ENCODE peak calls at places on chromosomes 3 and 15, in eight cellular contexts. Q is SK-N-SH, L is pancreas, V is upper lobe of right lung, F is aorta, T is colonic mucosa, B is GM23248, Z is right atrium auricular region. N is an unnamed sample. For H3K36me3 and H3K4me1, the result is how much of the 10 kb centered on the place peaks cover.

GRCh38 chr3:23103764-23104163 is 99.4 kb upstream of the UBE2E2 start:
- DNase-seq in B (no peak), T (no peak), V (no peak), Q (no peak), Z (no peak), F (no peak), L (no peak), N (no peak)

GRCh38 chr15:42329161-42329560 is 30.1 kb upstream of the CAPN3 start:
- DNase-seq in V (no peak), F (no peak), T (no peak), B (no peak), Z (no peak), L (no peak), Q (no peak), N (no peak)

GRCh38 chr15:67085237-67085817 is 19.9 kb downstream of the SMAD3 start:
- DNase-seq in T (no peak), F (peak), B (peak), V (no peak), Q (no peak), L (no peak), Z (no peak), N (no peak)

GRCh38 chr15:91535856-91536500 is 317.5 kb upstream of the SLCO3A1 start:
- DNase-seq in Z (no peak), Q (no peak), L (no peak), B (peak), V (no peak), T (no peak), F (no peak), N (no peak)

GRCh38 chr3:121769246-121769645 is 19.7 kb upstream of the GOLGB1 start:
- DNase-seq in T (no peak), V (no peak), Q (no peak), B (no peak), F (no peak), L (no peak), Z (no peak), N (no peak)

GRCh38 chr3:32175607-32176197 is 62.8 kb upstream of the CMTM8 start:
- DNase-seq in Z (no peak), B (peak), V (no peak), L (no peak), T (peak), Q (peak), F (no peak), N (peak)

GRCh38 chr3:180855364-180855763 is 57.1 kb upstream of the FXR1 start:
- DNase-seq in T (no peak), L (no peak), B (peak), F (no peak), V (no peak), Z (no peak), Q (no peak), N (no peak)

GRCh38 chr3:155697542-155697941 is 47.3 kb downstream of the PLCH1 start:
- DNase-seq in Z (no peak), F (no peak), B (no peak), T (no peak), L (no peak), V (no peak), Q (no peak), N (no peak)

GRCh38 chr15:50119063-50119700 is at the start of gene ATP8B4:
- DNase-seq in L (no peak), Z (no peak), F (no peak), V (no peak), B (no peak), Q (no peak), T (no peak), N (no peak)

GRCh38 chr15:81880833-81881232 is 165.0 kb downstream of the MEX3B start:
- DNase-seq in L (no peak), Q (no peak), Z (no peak), V (no peak), T (no peak), B (no peak), F (no peak), N (no peak)

GRCh38 chr15:75177360-75178071 is 24.2 kb upstream of the C15orf39 start:
- DNase-seq in F (peak), B (peak), Q (peak), Z (no peak), T (no peak), V (no peak), L (no peak), N (no peak)

GRCh38 chr3:18666655-18667054 is 241.5 kb upstream of the SATB1 start:
- DNase-seq in T (no peak), Q (no peak), F (no peak), Z (no peak), V (no peak), B (no peak), L (no peak), N (no peak)

GRCh38 chr3:43998374-43998840 is 243.3 kb upstream of the TOPAZ1 start:
- DNase-seq in B (peak), T (no peak), Q (no peak), Z (no peak), F (peak), L (no peak), V (no peak), N (no peak)

GRCh38 chr15:29449136-29449535 is 179.5 kb upstream of the NSMCE3 start:
- DNase-seq in F (peak), L (no peak), B (peak), V (no peak), Q (no peak), T (no peak), Z (no peak), N (no peak)

GRCh38 chr3:136075816-136076215 is 110.3 kb downstream of the PPP2R3A start:
- DNase-seq in Z (no peak), V (no peak), B (peak), F (no peak), Q (no peak), T (no peak), L (no peak), N (no peak)

GRCh38 chr3:45397754-45398153 is 9.4 kb downstream of the LARS2 start:
- DNase-seq in B (no peak), F (no peak), L (no peak), T (no peak), Q (no peak), Z (no peak), V (no peak), N (no peak)

GRCh38 chr3:106703524-106703923 is 673.7 kb upstream of the CCDC54 start:
- DNase-seq in T (no peak), B (no peak), L (no peak), V (no peak), F (no peak), Q (peak), Z (no peak), N (no peak)

GRCh38 chr3:87088984-87089841 is 98.3 kb upstream of the VGLL3 start:
- DNase-seq in B (peak), T (peak), Z (peak), L (peak), Q (peak), F (peak), V (peak), N (no peak)

GRCh38 chr3:2921903-2922302 is 188.3 kb downstream of the IL5RA start:
- DNase-seq in B (peak), V (no peak), Q (peak), F (no peak), T (no peak), Z (no peak), L (no peak), N (no peak)

GRCh38 chr3:67382551-67382950 is 271.9 kb downstream of the SUCLG2 start:
- DNase-seq in B (peak), L (no peak), T (no peak), F (no peak), Q (no peak), V (no peak), Z (no peak), N (no peak)

GRCh38 chr3:18987862-18988447 is 160.4 kb upstream of the KCNH8 start:
- DNase-seq in T (no peak), Q (no peak), B (no peak), F (no peak), Z (no peak), V (no peak), L (no peak), N (no peak)

GRCh38 chr3:115996420-115997108 is 373.3 kb downstream of the GAP43 start:
- DNase-seq in B (peak), T (no peak), V (no peak), Q (no peak), F (no peak), Z (no peak), L (no peak), N (no peak)

GRCh38 chr3:13075318-13075717 is 2.1 kb upstream of the IQSEC1 start:
- DNase-seq in F (no peak), Q (no peak), L (no peak), B (no peak), Z (no peak), V (no peak), T (no peak), N (no peak)

GRCh38 chr3:48685293-48685602 is 467 bp downstream of the NCKIPSD start:
- DNase-seq in T (no peak), F (peak), B (no peak), L (no peak), V (no peak), Q (no peak), Z (no peak), N (no peak)

GRCh38 chr3:170056710-170057454 is 19.1 kb downstream of the GPR160 start:
- DNase-seq in L (no peak), T (no peak), Q (no peak), V (no peak), Z (no peak), B (no peak), F (no peak), N (no peak)

GRCh38 chr3:50654196-50654595 is 20.5 kb upstream of the DOCK3 start:
- DNase-seq in Q (no peak), Z (no peak), V (peak), F (peak), T (no peak), L (no peak), B (no peak), N (no peak)

GRCh38 chr15:60674704-60675405 is 195.9 kb upstream of the ICE2 start:
- DNase-seq in F (no peak), T (no peak), Q (no peak), L (no peak), V (no peak), B (peak), Z (no peak), N (no peak)

GRCh38 chr15:60017538-60018199 is 13.6 kb downstream of the FOXB1 start:
- DNase-seq in B (no peak), L (no peak), V (no peak), Q (no peak), T (no peak), Z (no peak), F (no peak), N (no peak)

GRCh38 chr3:184039414-184039813 is 7.9 kb downstream of the HTR3D start:
- DNase-seq in Q (no peak), V (no peak), F (no peak), B (peak), Z (no peak), L (no peak), T (no peak), N (no peak)

GRCh38 chr15:95262866-95263564 is 1031.7 kb downstream of the MCTP2 start:
- DNase-seq in Q (no peak), L (no peak), T (no peak), Z (no peak), B (peak), V (no peak), F (no peak), N (no peak)

GRCh38 chr3:3907023-3907422 is 107.8 kb downstream of the LRRN1 start:
- DNase-seq in V (no peak), Z (no peak), B (no peak), L (no peak), F (no peak), T (no peak), Q (no peak), N (no peak)

GRCh38 chr3:50611464-50612233 is at the start of gene CISH:
- DNase-seq in L (peak), Z (peak), Q (peak), V (peak), F (peak), T (peak), B (peak), N (peak)

GRCh38 chr3:16896094-16896627 is 11.4 kb downstream of the PLCL2 start:
- DNase-seq in Q (no peak), L (no peak), B (no peak), F (no peak), V (no peak), T (no peak), Z (no peak), N (no peak)

DNA sequence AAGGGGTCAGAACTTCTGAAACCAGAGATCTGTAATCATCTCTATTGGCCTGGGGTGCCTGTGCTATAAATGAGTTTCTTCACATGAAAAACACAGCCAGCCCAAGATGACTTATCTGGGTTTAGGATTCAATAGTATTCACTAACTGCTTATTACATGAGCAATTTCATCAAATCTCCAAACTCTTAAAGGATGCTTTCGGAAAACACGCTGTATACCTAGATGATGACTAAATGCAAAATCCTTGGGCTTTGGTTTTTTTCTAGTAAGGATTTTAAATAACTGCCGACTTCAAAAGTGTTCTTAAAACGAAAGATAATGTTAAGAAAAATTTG is 18.4 kb downstream of the TMEM43 start:
- DNase-seq in B (peak), V (no peak), F (no peak), T (no peak), Q (no peak), Z (no peak), L (no peak), N (no peak)
- H3K36me3 ChIP-seq in B (under half), V (half or more), F (under half), T (under half), Q (half or more), Z (half or more), L (under half), N (under half)

GRCh38 chr3:140338916-140339315 is 338.9 kb upstream of the TRIM42 start:
- DNase-seq in B (no peak), Z (no peak), T (no peak), L (no peak), V (no peak), F (no peak), Q (no peak), N (no peak)

GRCh38 chr3:140343211-140343610 is 334.7 kb upstream of the TRIM42 start:
- DNase-seq in Q (no peak), V (no peak), B (no peak), F (no peak), L (no peak), T (no peak), Z (no peak), N (no peak)

GRCh38 chr3:140342668-140343067 is 335.2 kb upstream of the TRIM42 start:
- DNase-seq in Z (no peak), L (no peak), V (no peak), T (no peak), Q (no peak), F (no peak), B (no peak), N (no peak)

GRCh38 chr3:140341817-140342403 is 336.0 kb upstream of the TRIM42 start:
- DNase-seq in Q (no peak), V (no peak), Z (no peak), L (no peak), F (no peak), T (no peak), B (no peak), N (no peak)

GRCh38 chr3:140341213-140341612 is 336.7 kb upstream of the TRIM42 start:
- DNase-seq in T (peak), F (no peak), B (no peak), L (no peak), Q (no peak), V (no peak), Z (no peak), N (no peak)
- H3K27ac ChIP-seq in T (no peak), F (no peak), B (no peak), L (no peak), Q (no peak), V (no peak), Z (no peak), N (no peak)

GRCh38 chr3:112482675-112483074 is 16.6 kb downstream of the BTLA start:
- DNase-seq in T (no peak), Z (no peak), L (no peak), Q (no peak), B (no peak), F (no peak), V (no peak), N (no peak)

GRCh38 chr3:112472676-112473075 is 26.6 kb downstream of the BTLA start:
- DNase-seq in V (no peak), T (no peak), Z (no peak), F (no peak), B (no peak), Q (no peak), L (no peak), N (no peak)

GRCh38 chr3:112471926-112472325 is 27.3 kb downstream of the BTLA start:
- DNase-seq in L (no peak), F (no peak), Q (no peak), V (no peak), T (no peak), Z (no peak), B (no peak), N (no peak)

GRCh38 chr3:112481342-112481870 is 17.9 kb downstream of the BTLA start:
- DNase-seq in F (no peak), Z (no peak), Q (no peak), L (no peak), V (no peak), B (no peak), T (no peak), N (no peak)

DNA sequence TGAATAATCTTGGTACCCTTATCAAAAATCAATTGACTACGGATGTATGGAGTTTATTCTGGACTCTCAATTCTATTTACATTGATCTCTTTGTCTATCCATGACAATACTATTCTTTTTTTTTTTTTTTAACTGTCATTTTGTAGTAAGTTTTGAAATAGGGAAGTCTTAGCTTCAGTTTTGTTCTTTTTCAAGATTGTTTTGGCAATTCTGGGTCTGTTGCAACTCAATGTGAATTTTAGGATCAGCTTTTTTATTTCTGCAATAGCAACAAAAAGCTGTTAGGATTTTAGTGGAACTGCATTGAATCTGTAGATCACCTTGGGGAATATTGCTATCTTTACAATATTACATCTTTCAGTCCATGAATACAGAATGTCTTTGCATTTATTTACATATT is 21.4 kb downstream of the BTLA start:
- DNase-seq in B (no peak), T (no peak), Z (no peak), Q (no peak), V (no peak), L (no peak), F (no peak), N (no peak)
- H3K4me1 ChIP-seq in B (under half), T (under half), Z (under half), Q (under half), V (under half), L (under half), F (under half), N (under half)

GRCh38 chr3:182482692-182483091 is 310.6 kb upstream of the ATP11B start:
- DNase-seq in Q (no peak), Z (no peak), V (no peak), B (no peak), F (no peak), T (no peak), L (no peak), N (no peak)

GRCh38 chr3:182478369-182478768 is 314.9 kb upstream of the ATP11B start:
- DNase-seq in T (no peak), Z (no peak), Q (no peak), B (no peak), F (no peak), V (no peak), L (no peak), N (no peak)

GRCh38 chr3:182479766-182480336 is 313.5 kb upstream of the ATP11B start:
- DNase-seq in Q (no peak), T (no peak), B (no peak), V (no peak), Z (no peak), F (no peak), L (no peak), N (no peak)

GRCh38 chr3:182484184-182484583 is 309.1 kb upstream of the ATP11B start:
- DNase-seq in Q (no peak), F (no peak), L (no peak), Z (no peak), B (no peak), T (no peak), V (no peak), N (no peak)

GRCh38 chr3:182479335-182479734 is 314.0 kb upstream of the ATP11B start:
- DNase-seq in T (no peak), B (no peak), V (no peak), L (no peak), Z (no peak), F (no peak), Q (no peak), N (no peak)
- H3K36me3 ChIP-seq in T (under half), B (under half), V (under half), L (under half), Z (under half), F (under half), Q (under half), N (under half)

GRCh38 chr15:71501344-71502128 is 308.8 kb upstream of the NR2E3 start:
- DNase-seq in L (no peak), V (no peak), F (no peak), Q (no peak), Z (no peak), B (no peak), T (no peak), N (no peak)
- H3K27ac ChIP-seq in L (no peak), V (no peak), F (no peak), Q (no peak), Z (peak), B (no peak), T (no peak), N (no peak)

DNA sequence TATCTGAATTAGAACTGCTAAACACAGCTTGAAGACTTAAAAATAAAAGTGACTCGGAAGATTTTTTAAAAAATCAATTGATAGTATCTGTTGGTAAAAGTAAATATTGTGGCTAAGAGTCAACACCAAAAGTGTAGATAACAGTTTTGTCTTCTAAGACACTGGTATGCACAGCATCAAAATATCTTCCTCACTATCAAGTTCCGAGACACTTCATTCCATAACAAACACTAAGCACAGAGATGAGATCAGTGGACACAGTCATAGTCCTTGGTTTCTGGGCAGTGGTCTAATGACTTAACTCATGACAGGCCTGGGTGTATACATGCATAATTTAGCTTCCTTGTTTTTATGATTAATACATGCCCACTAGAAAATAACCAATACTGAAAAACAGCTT is 63.2 kb downstream of the PXYLP1 start:
- DNase-seq in Z (peak), T (no peak), L (no peak), B (peak), Q (no peak), F (no peak), V (no peak), N (no peak)
- H3K4me1 ChIP-seq in Z (under half), T (under half), L (under half), B (under half), Q (under half), F (under half), V (under half), N (under half)

GRCh38 chr3:179401561-179401960 is 49.7 kb downstream of the GNB4 start:
- DNase-seq in T (no peak), F (no peak), V (no peak), B (peak), Q (no peak), L (no peak), Z (no peak), N (no peak)

GRCh38 chr3:179404307-179404706 is 47.0 kb downstream of the GNB4 start:
- DNase-seq in T (no peak), B (no peak), Z (no peak), Q (no peak), F (no peak), L (no peak), V (no peak), N (no peak)

DNA sequence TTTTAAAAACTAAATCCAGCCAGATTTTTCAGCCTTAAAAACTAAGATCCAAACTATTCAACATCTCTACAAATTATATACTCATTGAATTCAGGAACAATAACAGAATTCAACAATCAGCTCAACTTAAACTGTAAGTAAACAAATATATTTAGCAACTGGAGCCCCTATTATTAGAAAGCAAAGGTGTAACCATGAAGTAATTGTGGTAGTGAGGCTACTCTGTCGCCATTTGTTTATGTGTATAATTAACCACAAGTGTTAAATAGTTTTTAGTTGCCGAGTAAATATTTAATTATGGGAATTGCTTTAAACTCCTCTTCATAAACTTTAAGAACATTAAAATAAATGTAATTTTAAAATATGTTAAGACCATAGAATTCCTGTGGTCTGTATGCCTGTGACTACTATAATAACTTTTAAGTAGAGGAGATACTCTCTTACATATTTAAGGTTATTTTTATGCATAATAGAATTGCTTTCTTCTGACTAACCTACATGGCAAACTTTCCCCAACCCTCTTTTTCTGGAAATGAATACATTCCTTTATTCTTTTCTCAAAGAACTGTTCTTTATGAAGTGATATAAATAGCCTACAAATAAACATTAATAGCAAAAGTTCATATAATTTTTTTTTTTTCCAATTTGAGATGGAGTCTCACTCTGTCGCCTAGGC is 51.2 kb downstream of the MFN1 start:
- DNase-seq in B (peak), F (no peak), L (no peak), V (no peak), Z (no peak), Q (no peak), T (no peak), N (no peak)
- H3K36me3 ChIP-seq in B (half or more), F (under half), L (under half), V (half or more), Z (half or more), Q (half or more), T (under half), N (under half)